ENCODE peak calls at places on chromosomes 7 and 10, in six cellular contexts. K is HCT116; P is stomach; O is CD8-positive, alpha-beta T cell; Y is kidney epithelial cell; M is cardiac fibroblast. W is an unnamed sample.

GRCh38 chr7:121330053-121330833 is 1.4 kb downstream of the WNT16 start:
- DNase-seq in K (no peak), O (no peak), P (no peak), M (peak), Y (no peak), W (no peak)

GRCh38 chr10:112687647-112688046 is 240.6 kb downstream of the VTI1A start:
- DNase-seq in M (peak), K (no peak), P (no peak), O (no peak), Y (no peak), W (no peak)

GRCh38 chr10:43134126-43134905 is 3.9 kb upstream of the CSGALNACT2 start:
- DNase-seq in P (no peak), Y (no peak), K (no peak), O (no peak), M (peak), W (no peak)

GRCh38 chr10:73911553-73912004 is 647 bp downstream of the PLAU start:
- DNase-seq in P (no peak), O (no peak), M (peak), Y (no peak), K (no peak), W (no peak)

GRCh38 chr7:590731-591551 is 71.3 kb upstream of the PDGFA start:
- DNase-seq in Y (no peak), P (no peak), O (no peak), M (no peak), K (no peak), W (no peak)

GRCh38 chr10:103510791-103511757 is 17.6 kb downstream of the NEURL1 start:
- DNase-seq in M (no peak), Y (no peak), P (no peak), O (no peak), K (no peak), W (no peak)

GRCh38 chr7:194257-194995 is 2.1 kb downstream of the FAM20C start:
- DNase-seq in Y (no peak), M (peak), P (peak), O (no peak), K (no peak), W (no peak)

GRCh38 chr10:110474017-110474416 is 23.7 kb upstream of the DUSP5 start:
- DNase-seq in K (no peak), O (no peak), M (no peak), Y (no peak), P (no peak), W (no peak)

GRCh38 chr10:95394161-95394880 is 103.5 kb upstream of the PDLIM1 start:
- DNase-seq in Y (peak), K (peak), O (no peak), P (no peak), M (no peak), W (no peak)

GRCh38 chr10:78301891-78302738 is 268.5 kb downstream of the RPS24 start:
- DNase-seq in O (no peak), P (no peak), M (no peak), K (no peak), Y (no peak), W (no peak)

GRCh38 chr10:132562177-132562915 is 24.8 kb downstream of the INPP5A start:
- DNase-seq in K (no peak), P (no peak), M (no peak), Y (no peak), O (no peak), W (no peak)

GRCh38 chr10:13371879-13372470 is 23.9 kb upstream of the SEPHS1 start:
- DNase-seq in K (peak), M (peak), Y (peak), O (peak), P (peak), W (peak)

GRCh38 chr10:22159180-22159579 is 58.6 kb downstream of the EBLN1 start:
- DNase-seq in K (no peak), Y (no peak), O (no peak), P (no peak), M (no peak), W (no peak)

GRCh38 chr7:32506266-32507054 is 11.2 kb downstream of the AVL9 start:
- DNase-seq in P (no peak), O (no peak), Y (peak), K (peak), M (peak), W (peak)

GRCh38 chr10:130160775-130161174 is 24.6 kb downstream of the GLRX3 start:
- DNase-seq in K (no peak), O (no peak), P (no peak), Y (no peak), M (no peak), W (no peak)

GRCh38 chr7:20412023-20412422 is 81.3 kb downstream of the ITGB8 start:
- DNase-seq in M (no peak), Y (no peak), K (no peak), O (no peak), P (no peak), W (no peak)

GRCh38 chr10:42952358-42952757 is 124.5 kb upstream of the RET start:
- DNase-seq in Y (no peak), M (no peak), K (peak), P (peak), O (no peak), W (no peak)

GRCh38 chr10:78952018-78952417 is 116.7 kb upstream of the ZMIZ1 start:
- DNase-seq in O (no peak), M (no peak), Y (no peak), P (no peak), K (no peak), W (no peak)

GRCh38 chr7:18458830-18459229 is 36.7 kb upstream of the HDAC9 start:
- DNase-seq in M (peak), O (no peak), K (no peak), P (no peak), Y (peak), W (no peak)

GRCh38 chr10:37789590-37789989 is 67.8 kb downstream of the ZNF248 start:
- DNase-seq in O (no peak), K (no peak), P (no peak), Y (no peak), M (no peak), W (no peak)

GRCh38 chr7:73892003-73892975 is 31.3 kb downstream of the TMEM270 start:
- DNase-seq in K (no peak), Y (no peak), M (peak), P (peak), O (no peak), W (no peak)

GRCh38 chr7:65404020-65404419 is 30.4 kb downstream of the ZNF92 start:
- DNase-seq in Y (no peak), P (no peak), K (peak), M (no peak), O (no peak), W (no peak)

GRCh38 chr10:112754001-112754411 is 196.0 kb upstream of the TCF7L2 start:
- DNase-seq in P (no peak), M (peak), Y (no peak), K (no peak), O (no peak), W (no peak)

GRCh38 chr10:60573342-60573741 is 183.7 kb upstream of the ANK3 start:
- DNase-seq in M (peak), P (no peak), K (no peak), Y (peak), O (no peak), W (no peak)

GRCh38 chr10:12588091-12588850 is 238.9 kb downstream of the CAMK1D start:
- DNase-seq in K (no peak), P (no peak), Y (no peak), M (no peak), O (peak), W (no peak)

GRCh38 chr7:156892086-156892800 is 740 bp downstream of the LMBR1 start:
- DNase-seq in K (no peak), Y (no peak), O (peak), M (no peak), P (peak), W (no peak)

GRCh38 chr7:20561908-20562307 is 53.6 kb upstream of the ABCB5 start:
- DNase-seq in M (peak), Y (no peak), P (no peak), O (no peak), K (no peak), W (no peak)

GRCh38 chr10:116005301-116005700 is 267.7 kb downstream of the GFRA1 start:
- DNase-seq in M (no peak), O (no peak), K (no peak), P (no peak), Y (no peak), W (no peak)

GRCh38 chr10:119208553-119208940 is 1.2 kb downstream of the GRK5 start:
- DNase-seq in O (no peak), Y (no peak), P (no peak), K (no peak), M (peak), W (no peak)

GRCh38 chr7:130893441-130893894 is 159.5 kb upstream of the KLF14 start:
- DNase-seq in M (peak), Y (no peak), P (no peak), K (no peak), O (no peak), W (no peak)

GRCh38 chr10:14403846-14404623 is 73.3 kb upstream of the FRMD4A start:
- DNase-seq in K (no peak), P (no peak), M (no peak), Y (no peak), O (no peak), W (peak)

GRCh38 chr7:144670251-144670650 is 165.6 kb downstream of the TPK1 start:
- DNase-seq in Y (no peak), P (no peak), O (no peak), K (peak), M (peak), W (peak)

GRCh38 chr7:14886533-14886932 is 16.0 kb downstream of the DGKB start:
- DNase-seq in K (no peak), M (no peak), P (no peak), O (no peak), Y (no peak), W (no peak)

GRCh38 chr10:4662576-4663161 is 163.3 kb upstream of the AKR1E2 start:
- DNase-seq in P (no peak), Y (no peak), K (no peak), O (no peak), M (no peak), W (no peak)

DNA sequence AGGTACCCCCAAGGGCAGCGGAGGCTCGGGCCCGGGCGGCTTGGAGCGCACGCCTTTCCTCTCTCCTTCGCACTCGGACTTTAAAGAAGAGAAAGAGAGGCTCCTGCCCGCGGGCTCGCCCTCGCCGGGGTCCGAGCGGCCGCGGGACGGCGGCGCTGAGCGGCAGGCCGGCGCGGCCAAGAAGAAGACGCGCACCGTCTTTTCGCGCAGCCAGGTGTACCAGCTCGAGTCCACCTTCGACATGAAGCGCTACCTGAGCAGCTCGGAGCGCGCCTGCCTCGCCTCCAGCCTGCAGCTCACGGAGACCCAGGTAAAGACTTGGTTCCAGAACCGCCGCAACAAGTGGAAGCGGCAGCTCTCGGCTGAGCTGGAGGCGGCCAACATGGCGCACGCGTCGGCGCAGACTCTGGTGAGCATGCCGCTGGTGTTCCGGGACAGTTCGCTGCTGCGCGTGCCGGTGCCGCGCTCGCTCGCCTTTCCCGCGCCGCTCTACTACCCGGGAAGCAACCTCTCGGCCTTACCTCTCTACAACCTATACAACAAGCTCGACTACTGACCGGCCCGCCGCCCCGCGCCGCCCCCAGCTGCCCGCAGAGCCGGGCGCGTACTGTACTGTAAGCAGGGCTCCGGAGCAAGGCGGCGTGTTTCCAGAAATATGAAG is 1.8 kb downstream of the HMX2 start:
- DNase-seq in O (peak), K (no peak), P (no peak), M (no peak), Y (no peak), W (no peak)
- H3K4me3 ChIP-seq in O (peak), K (no peak), P (peak), M (peak), Y (peak), W (peak)

GRCh38 chr7:140595468-140596147 is 45.0 kb downstream of the DENND2A start:
- DNase-seq in O (no peak), M (no peak), Y (no peak), P (no peak), K (no peak), W (no peak)
- TF ChIP-seq CTCF in O (no peak), M (no peak), Y (no peak), P (no peak), K (no peak), W (no peak)

GRCh38 chr7:37920305-37920618 is 178 bp upstream of the EPDR1 start:
- DNase-seq in K (no peak), Y (no peak), O (no peak), M (no peak), P (no peak), W (no peak)

GRCh38 chr7:37920619-37921339 is at the start of gene EPDR1:
- DNase-seq in K (peak), Y (no peak), O (peak), M (peak), P (no peak), W (no peak)

GRCh38 chr7:37923996-37924395 is 3.6 kb downstream of the EPDR1 start:
- DNase-seq in K (no peak), P (no peak), Y (no peak), M (no peak), O (no peak), W (no peak)

GRCh38 chr7:37921876-37922275 is 1.4 kb downstream of the EPDR1 start:
- DNase-seq in K (no peak), Y (no peak), M (no peak), O (no peak), P (no peak), W (no peak)

DNA sequence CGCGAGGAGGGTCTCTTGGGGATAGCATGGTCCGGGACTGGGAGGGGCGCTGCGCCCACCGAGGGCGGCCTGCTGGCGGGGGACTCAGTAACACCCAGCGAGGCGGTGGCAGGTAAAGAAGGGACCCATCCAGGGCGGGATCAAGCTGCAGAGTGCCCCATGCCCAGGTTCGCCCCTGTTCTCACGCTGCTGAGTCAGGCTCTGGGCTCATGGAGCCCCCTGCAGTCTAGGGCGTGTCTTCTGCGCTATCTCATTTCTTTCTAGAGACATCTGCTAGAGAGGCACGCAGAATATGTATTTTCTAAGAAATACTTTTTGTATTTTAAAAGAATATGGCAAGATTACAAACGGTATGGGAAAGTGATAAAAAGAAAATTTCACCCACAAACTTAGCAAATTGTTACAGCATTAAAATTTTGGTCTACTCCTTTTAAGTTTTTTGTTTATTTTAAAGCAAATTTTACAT is 933 bp downstream of the EPDR1 start:
- DNase-seq in K (no peak), O (no peak), P (no peak), Y (no peak), M (peak), W (no peak)
- H3K4me3 ChIP-seq in K (peak), O (peak), P (peak), Y (peak), M (peak), W (peak)

GRCh38 chr7:66894463-66895080 is 26.5 kb upstream of the TMEM248 start:
- DNase-seq in O (no peak), Y (no peak), P (no peak), M (peak), K (no peak), W (no peak)
- TF ChIP-seq CTCF in O (no peak), Y (no peak), P (no peak), M (no peak), K (no peak), W (no peak)

GRCh38 chr7:133369130-133369529 is 116.3 kb downstream of the EXOC4 start:
- DNase-seq in K (no peak), Y (no peak), M (peak), O (no peak), P (no peak), W (no peak)
- H3K4me3 ChIP-seq in K (no peak), Y (no peak), M (no peak), O (no peak), P (no peak), W (no peak)

DNA sequence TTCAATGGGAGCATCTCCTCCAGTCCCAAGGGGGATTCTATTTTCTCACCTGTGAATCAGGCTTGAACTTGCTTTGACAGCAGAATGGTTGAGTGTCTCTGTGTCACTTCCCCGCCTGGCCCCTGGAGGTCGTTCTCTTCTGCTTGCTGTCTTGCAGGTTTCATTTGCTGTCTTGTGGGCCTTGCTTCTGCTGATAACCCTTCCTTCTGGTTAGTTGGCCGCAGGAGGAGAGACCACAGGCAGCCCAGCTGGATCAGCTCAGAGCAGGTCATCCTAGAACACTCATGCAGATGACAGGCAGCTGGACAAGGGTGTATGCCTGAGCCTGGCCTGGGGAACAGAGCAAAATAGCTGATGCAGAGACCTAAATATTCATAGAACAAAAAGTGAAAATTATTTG is 344.2 kb upstream of the ADARB2 start:
- DNase-seq in O (no peak), P (no peak), M (no peak), Y (no peak), K (no peak), W (no peak)
- TF ChIP-seq CTCF in O (no peak), P (no peak), M (no peak), Y (no peak), K (no peak), W (no peak)

DNA sequence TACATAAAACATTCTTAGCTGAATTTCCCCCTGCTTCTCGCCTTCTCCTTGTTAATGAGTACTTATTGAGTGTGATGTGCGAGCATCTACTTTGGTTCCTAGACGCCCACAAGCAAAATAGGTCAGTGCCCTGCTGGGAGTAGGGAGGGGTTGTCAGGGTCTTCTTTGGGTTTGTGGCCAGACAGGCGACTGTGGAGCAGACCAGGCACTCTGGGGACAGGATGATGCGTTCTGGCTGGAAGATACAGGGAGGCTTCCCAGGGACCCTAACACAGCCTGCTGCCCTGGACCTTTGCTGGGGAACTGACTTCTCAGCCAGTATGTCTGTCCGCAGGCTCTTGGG is 227.2 kb downstream of the CUX1 start:
- DNase-seq in K (no peak), M (no peak), P (no peak), Y (no peak), O (no peak), W (no peak)
- H3K4me3 ChIP-seq in K (peak), M (no peak), P (no peak), Y (no peak), O (no peak), W (no peak)